ENCODE peak calls at places on chromosomes 5 and 9, in ten cellular contexts. Q, W, F, O, E, C, T, S, A and B are unnamed samples.

GRCh38 chr5:143968071-143968878 is 156.3 kb downstream of the HMHB1 start:
- DNase-seq in Q (peak; percentile 73), W (peak; percentile 7), F (peak; percentile 41), O (no peak), E (peak; percentile 43), C (peak; percentile 15), T (no peak), S (no peak), A (peak; percentile 33), B (peak; percentile 34)

GRCh38 chr9:136996361-136997281 is at the start of gene CLIC3:
- DNase-seq in Q (peak; percentile 37), W (no peak), F (peak; percentile 70), O (no peak), E (peak; percentile 94), C (no peak), T (no peak), S (peak; percentile 41), A (no peak), B (no peak)

GRCh38 chr5:39501403-39501802 is 76.6 kb upstream of the DAB2 start:
- DNase-seq in Q (peak; percentile 89), W (no peak), F (peak; percentile 11), O (no peak), E (peak; percentile 77), C (no peak), T (no peak), S (no peak), A (peak; percentile 81), B (no peak)

GRCh38 chr5:62594364-62594984 is 15.9 kb downstream of the LRRC70 start:
- DNase-seq in Q (no peak), W (no peak), F (no peak), O (no peak), E (no peak), C (no peak), T (no peak), S (no peak), A (no peak), B (no peak)

GRCh38 chr5:115831163-115831768 is 10.1 kb downstream of the ATG12 start:
- DNase-seq in Q (peak; percentile 51), W (peak; percentile 31), F (peak; percentile 56), O (no peak), E (no peak), C (no peak), T (no peak), S (no peak), A (peak; percentile 29), B (no peak)

GRCh38 chr5:142059304-142059940 is 46.6 kb upstream of the GNPDA1 start:
- DNase-seq in Q (no peak), W (peak; percentile 23), F (no peak), O (no peak), E (no peak), C (no peak), T (no peak), S (no peak), A (peak; percentile 35), B (no peak)

GRCh38 chr5:175892401-175892800 is 21.0 kb downstream of the CPLX2 start:
- DNase-seq in Q (no peak), W (no peak), F (no peak), O (no peak), E (no peak), C (no peak), T (no peak), S (no peak), A (no peak), B (no peak)

GRCh38 chr9:37410969-37411785 is 11.3 kb upstream of the GRHPR start:
- DNase-seq in Q (no peak), W (no peak), F (no peak), O (no peak), E (no peak), C (no peak), T (no peak), S (no peak), A (peak; percentile 33), B (no peak)

GRCh38 chr5:139180850-139181785 is 17.1 kb downstream of the SIL1 start:
- DNase-seq in Q (no peak), W (no peak), F (no peak), O (no peak), E (no peak), C (peak; percentile 28), T (no peak), S (no peak), A (no peak), B (no peak)

GRCh38 chr5:135135530-135136201 is 101.6 kb upstream of the PITX1 start:
- DNase-seq in Q (peak; percentile 13), W (no peak), F (no peak), O (no peak), E (no peak), C (peak; percentile 37), T (no peak), S (no peak), A (peak; percentile 12), B (peak; percentile 67)

GRCh38 chr9:7721291-7721690 is 78.3 kb downstream of the DMAC1 start:
- DNase-seq in Q (no peak), W (no peak), F (no peak), O (no peak), E (no peak), C (no peak), T (no peak), S (no peak), A (no peak), B (no peak)

GRCh38 chr5:18113724-18114123 is 479.5 kb downstream of the TAF11L14 start:
- DNase-seq in Q (no peak), W (no peak), F (peak; percentile 22), O (no peak), E (no peak), C (no peak), T (no peak), S (no peak), A (peak; percentile 14), B (peak; percentile 11)

GRCh38 chr9:134571946-134572914 is 69.4 kb upstream of the COL5A1 start:
- DNase-seq in Q (no peak), W (no peak), F (no peak), O (no peak), E (no peak), C (no peak), T (no peak), S (no peak), A (peak; percentile 16), B (no peak)

GRCh38 chr5:95471922-95472321 is 80.8 kb downstream of the FAM81B start:
- DNase-seq in Q (peak; percentile 30), W (no peak), F (no peak), O (no peak), E (peak; percentile 76), C (no peak), T (no peak), S (no peak), A (peak; percentile 4), B (no peak)

GRCh38 chr5:126108505-126108904 is 314.7 kb upstream of the GRAMD2B start:
- DNase-seq in Q (no peak), W (no peak), F (no peak), O (no peak), E (no peak), C (no peak), T (no peak), S (no peak), A (no peak), B (no peak)

GRCh38 chr5:50888754-50889153 is 222.3 kb downstream of the PARP8 start:
- DNase-seq in Q (no peak), W (no peak), F (no peak), O (no peak), E (no peak), C (no peak), T (no peak), S (no peak), A (peak; percentile 20), B (no peak)

GRCh38 chr5:73311291-73312110 is 137.1 kb downstream of the FOXD1 start:
- DNase-seq in Q (peak; percentile 79), W (no peak), F (peak; percentile 63), O (no peak), E (peak; percentile 92), C (no peak), T (no peak), S (no peak), A (peak; percentile 25), B (peak; percentile 14)

GRCh38 chr5:176790921-176791320 is 19.4 kb upstream of the UNC5A start:
- DNase-seq in Q (no peak), W (no peak), F (no peak), O (no peak), E (no peak), C (no peak), T (no peak), S (no peak), A (no peak), B (no peak)

GRCh38 chr9:108761530-108762347 is 94.0 kb downstream of the ACTL7B start:
- DNase-seq in Q (peak; percentile 58), W (peak; percentile 69), F (peak; percentile 82), O (peak; percentile 3), E (no peak), C (peak; percentile 31), T (no peak), S (peak; percentile 5), A (peak; percentile 61), B (peak; percentile 37)

GRCh38 chr9:91151014-91151740 is 210.5 kb downstream of the AUH start:
- DNase-seq in Q (no peak), W (no peak), F (no peak), O (no peak), E (no peak), C (no peak), T (no peak), S (no peak), A (no peak), B (no peak)

GRCh38 chr5:39730011-39730410 is 305.2 kb upstream of the DAB2 start:
- DNase-seq in Q (peak; percentile 48), W (no peak), F (no peak), O (no peak), E (no peak), C (no peak), T (no peak), S (no peak), A (no peak), B (no peak)

GRCh38 chr5:24188196-24188595 is 456.6 kb downstream of the CDH10 start:
- DNase-seq in Q (no peak), W (no peak), F (no peak), O (no peak), E (no peak), C (no peak), T (no peak), S (no peak), A (no peak), B (no peak)

GRCh38 chr5:151739939-151740335 is 18.5 kb downstream of the ATOX1 start:
- DNase-seq in Q (peak; percentile 83), W (no peak), F (no peak), O (no peak), E (peak; percentile 97), C (no peak), T (no peak), S (no peak), A (no peak), B (no peak)

GRCh38 chr9:111914749-111915424 is 18.3 kb downstream of the UGCG start:
- DNase-seq in Q (no peak), W (peak; percentile 54), F (no peak), O (no peak), E (no peak), C (peak; percentile 68), T (no peak), S (no peak), A (no peak), B (peak; percentile 27)

GRCh38 chr5:123285122-123286011 is 137.8 kb downstream of the CEP120 start:
- DNase-seq in Q (no peak), W (peak; percentile 65), F (peak; percentile 63), O (no peak), E (no peak), C (no peak), T (no peak), S (no peak), A (no peak), B (no peak)